ENCODE peak calls at places on chromosomes 13 and 19, in five cellular contexts. P is NT2/D1, G is H1, N is GM12878, S is HepG2. O is an unnamed sample.

GRCh38 chr19:16381756-16382401 is 57.3 kb downstream of the KLF2 start:
- DNase-seq in P (no peak), G (no peak), S (no peak), N (no peak), O (no peak)

GRCh38 chr13:20336761-20337160 is 104.6 kb upstream of the GJB6 start:
- DNase-seq in P (no peak), G (no peak), N (no peak), S (no peak), O (no peak)

GRCh38 chr19:2634228-2634951 is 68.1 kb downstream of the GNG7 start:
- DNase-seq in P (no peak), G (no peak), N (no peak), S (no peak), O (no peak)

GRCh38 chr13:108346376-108346775 is 76.9 kb downstream of the TNFSF13B start:
- DNase-seq in G (no peak), S (no peak), N (no peak), P (no peak), O (no peak)

GRCh38 chr19:10402441-10403038 is 802 bp downstream of the CDC37 start:
- DNase-seq in S (peak; percentile 64), N (no peak), G (no peak), P (no peak), O (no peak)

GRCh38 chr13:35793823-35794222 is 317.3 kb upstream of the MAB21L1 start:
- DNase-seq in P (no peak), S (no peak), N (no peak), G (no peak), O (no peak)

GRCh38 chr13:72217142-72217541 is 350.1 kb upstream of the DACH1 start:
- DNase-seq in P (no peak), G (no peak), S (no peak), N (no peak), O (no peak)

GRCh38 chr19:45137179-45137761 is 23.5 kb downstream of the NKPD1 start:
- DNase-seq in S (no peak), N (peak; percentile 93), P (no peak), G (no peak), O (no peak)

GRCh38 chr13:27425918-27426630 is 1.7 kb downstream of the GTF3A start:
- DNase-seq in P (no peak), N (peak; percentile 68), S (peak; percentile 62), G (no peak), O (peak; percentile 66)

GRCh38 chr19:49712397-49712859 is 21.5 kb downstream of the CPT1C start:
- DNase-seq in N (no peak), G (peak; percentile 74), S (peak; percentile 23), P (no peak), O (peak; percentile 94)

GRCh38 chr13:102141625-102142472 is 260.0 kb downstream of the FGF14 start:
- DNase-seq in P (no peak), S (peak; percentile 4), G (no peak), N (no peak), O (no peak)

GRCh38 chr13:27810009-27810408 is 17.7 kb downstream of the GSX1 start:
- DNase-seq in S (no peak), N (no peak), P (no peak), G (no peak), O (no peak)

GRCh38 chr13:103351035-103351828 is 285.0 kb upstream of the SLC10A2 start:
- DNase-seq in G (peak; percentile 21), P (peak; percentile 36), N (no peak), S (no peak), O (no peak)

GRCh38 chr19:49591731-49592485 is 926 bp downstream of the PRR12 start:
- DNase-seq in P (no peak), N (no peak), S (no peak), G (no peak), O (peak; percentile 45)

GRCh38 chr13:110702591-110703526 is 3.1 kb downstream of the CARS2 start:
- DNase-seq in P (no peak), S (no peak), N (no peak), G (no peak), O (no peak)

GRCh38 chr19:2474232-2475017 is 1.5 kb upstream of the GADD45B start:
- DNase-seq in G (no peak), S (peak; percentile 76), N (no peak), P (peak; percentile 83), O (peak; percentile 86)

DNA sequence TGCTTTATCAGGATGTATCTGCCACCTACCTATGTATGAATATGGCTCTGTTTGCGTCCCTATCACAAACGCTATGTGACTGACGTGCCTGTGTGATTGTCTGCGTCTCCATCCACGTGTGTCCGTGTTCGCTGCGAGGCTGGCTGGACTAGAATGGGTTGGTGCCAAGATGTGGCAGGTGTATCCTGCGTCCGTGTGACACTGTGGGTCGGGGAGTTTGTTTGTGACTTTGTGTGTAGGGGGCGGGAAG is 6.7 kb upstream of the HOOK2 start:
- DNase-seq in P (no peak), N (no peak), G (no peak), S (no peak), O (no peak)
- TF ChIP-seq SUZ12 in P (no peak), N (no peak), G (no peak), S (no peak), O (no peak)

GRCh38 chr19:34479396-34479795 is 2.2 kb upstream of the WTIP start:
- DNase-seq in S (no peak), P (no peak), N (no peak), G (no peak), O (no peak)
- TF ChIP-seq SUZ12 in S (no peak), P (no peak), N (no peak), G (no peak), O (no peak)

GRCh38 chr13:40376296-40376849 is 290.1 kb downstream of the FOXO1 start:
- DNase-seq in N (no peak), G (no peak), S (no peak), P (no peak), O (no peak)
- TF ChIP-seq SUZ12 in N (no peak), G (no peak), S (no peak), P (no peak), O (no peak)

GRCh38 chr13:99969368-99969933 is 2.1 kb downstream of the ZIC5 start:
- DNase-seq in S (no peak), G (no peak), P (no peak), N (no peak), O (no peak)
- TF ChIP-seq SUZ12 in S (no peak), G (no peak), P (no peak), N (no peak), O (no peak)

GRCh38 chr13:31887311-31887710 is 144.3 kb upstream of the FRY start:
- DNase-seq in P (no peak), N (no peak), S (no peak), G (no peak), O (no peak)
- TF ChIP-seq SUZ12 in P (no peak), N (no peak), S (no peak), G (no peak), O (no peak)

DNA sequence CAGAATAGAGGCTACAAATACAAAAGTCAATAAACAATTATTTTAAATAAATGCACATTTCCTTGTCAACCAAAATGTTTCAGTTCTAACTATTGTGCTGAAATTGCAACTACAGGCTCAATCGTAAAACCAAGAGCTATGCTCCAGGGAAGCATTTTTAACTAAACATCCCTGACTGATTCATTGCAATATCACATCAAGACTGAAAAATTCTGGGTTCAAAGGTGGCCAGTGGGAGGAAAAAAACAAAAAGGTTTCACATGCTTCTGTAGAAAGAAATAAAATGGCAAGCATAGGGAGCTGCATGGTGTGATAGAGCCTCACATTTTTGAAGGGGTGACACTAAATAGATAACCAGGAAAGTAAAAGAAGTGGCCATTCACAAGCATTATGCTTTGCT is 862.8 kb downstream of the PCDH9 start:
- DNase-seq in P (no peak), N (no peak), G (no peak), S (no peak), O (no peak)
- TF ChIP-seq SUZ12 in P (no peak), N (no peak), G (no peak), S (no peak), O (no peak)

GRCh38 chr19:4635763-4636135 is 3.6 kb upstream of the TNFAIP8L1 start:
- DNase-seq in G (no peak), S (no peak), N (no peak), P (no peak), O (no peak)

GRCh38 chr19:4638330-4638729 is 986 bp upstream of the TNFAIP8L1 start:
- DNase-seq in S (no peak), P (no peak), N (no peak), G (no peak), O (no peak)

GRCh38 chr19:4638828-4639530 is at the start of gene TNFAIP8L1:
- DNase-seq in P (peak; percentile 93), N (peak; percentile 84), G (peak; percentile 81), S (peak; percentile 89), O (peak; percentile 100)

GRCh38 chr19:4636761-4637160 is 2.6 kb upstream of the TNFAIP8L1 start:
- DNase-seq in G (no peak), S (no peak), P (no peak), N (no peak), O (no peak)

GRCh38 chr19:4636151-4636717 is 3.1 kb upstream of the TNFAIP8L1 start:
- DNase-seq in N (no peak), G (no peak), S (no peak), P (no peak), O (peak; percentile 77)
- TF ChIP-seq SUZ12 in N (no peak), G (no peak), S (no peak), P (no peak), O (no peak)